ENCODE peak calls at places on chromosomes 12 and 14, in four cellular contexts. J is AG09319, A is brain microvascular endothelial cell, Q is AG08395. T is an unnamed sample.

GRCh38 chr14:93115920-93116675 is at the start of gene ITPK1:
- DNase-seq in J (no peak), A (no peak), Q (peak), T (peak)

GRCh38 chr14:38718519-38718918 is 384.5 kb downstream of the SEC23A start:
- DNase-seq in J (no peak), A (no peak), Q (no peak), T (no peak)

GRCh38 chr12:67137256-67137655 is 131.9 kb upstream of the CAND1 start:
- DNase-seq in J (no peak), A (no peak), Q (no peak), T (no peak)

GRCh38 chr12:29611906-29612305 is 114.4 kb upstream of the OVCH1 start:
- DNase-seq in J (peak), A (peak), Q (peak), T (peak)

GRCh38 chr12:89038831-89039509 is 313.3 kb downstream of the DUSP6 start:
- DNase-seq in J (no peak), A (no peak), Q (no peak), T (no peak)

GRCh38 chr12:108356902-108357806 is 18.0 kb upstream of the CMKLR1 start:
- DNase-seq in J (no peak), A (no peak), Q (no peak), T (no peak)

GRCh38 chr12:40829738-40830144 is 137.5 kb downstream of the CNTN1 start:
- DNase-seq in J (no peak), A (no peak), Q (no peak), T (peak)

GRCh38 chr14:93263416-93263815 is 56.4 kb downstream of the UBR7 start:
- DNase-seq in J (no peak), A (peak), Q (no peak), T (peak)

GRCh38 chr14:104048758-104049496 is 36.6 kb upstream of the ASPG start:
- DNase-seq in J (no peak), A (peak), Q (peak), T (peak)

GRCh38 chr12:92621312-92621711 is 81.5 kb upstream of the PLEKHG7 start:
- DNase-seq in J (no peak), A (no peak), Q (no peak), T (no peak)

GRCh38 chr12:31368666-31369361 is 42.9 kb upstream of the SINHCAF start:
- DNase-seq in J (no peak), A (no peak), Q (no peak), T (no peak)

GRCh38 chr12:16955083-16955657 is 349.2 kb upstream of the LMO3 start:
- DNase-seq in J (no peak), A (no peak), Q (no peak), T (no peak)

GRCh38 chr12:481422-481821 is 21.7 kb downstream of the B4GALNT3 start:
- DNase-seq in J (no peak), A (no peak), Q (peak), T (no peak)

GRCh38 chr14:76715102-76715926 is 46.0 kb upstream of the VASH1 start:
- DNase-seq in J (no peak), A (no peak), Q (no peak), T (peak)

GRCh38 chr14:75046899-75047298 is 4.4 kb downstream of the MLH3 start:
- DNase-seq in J (no peak), A (no peak), Q (peak), T (peak)

GRCh38 chr12:49902399-49903350 is 1.0 kb downstream of the FAIM2 start:
- DNase-seq in J (no peak), A (no peak), Q (no peak), T (no peak)

GRCh38 chr12:112616469-112617190 is 174.9 kb upstream of the RPH3A start:
- DNase-seq in J (no peak), A (no peak), Q (no peak), T (no peak)

GRCh38 chr14:54981698-54982097 is 45.2 kb downstream of the WDHD1 start:
- DNase-seq in J (no peak), A (no peak), Q (peak), T (no peak)

GRCh38 chr14:68757618-68758081 is 35.2 kb downstream of the ZFP36L1 start:
- DNase-seq in J (no peak), A (no peak), Q (peak), T (no peak)

GRCh38 chr12:123995023-123995422 is 22.0 kb downstream of the ZNF664 start:
- DNase-seq in J (no peak), A (peak), Q (peak), T (peak)

GRCh38 chr12:102847131-102847530 is 69.9 kb downstream of the PAH start:
- DNase-seq in J (no peak), A (peak), Q (no peak), T (no peak)

GRCh38 chr14:50023671-50024490 is 92.5 kb downstream of the VCPKMT start:
- DNase-seq in J (peak), A (peak), Q (peak), T (peak)

GRCh38 chr12:61536117-61536516 is 724.1 kb upstream of the USP15 start:
- DNase-seq in J (no peak), A (no peak), Q (no peak), T (no peak)

GRCh38 chr12:52689239-52689638 is 9.0 kb upstream of the KRT1 start:
- DNase-seq in J (no peak), A (no peak), Q (no peak), T (no peak)

GRCh38 chr14:72049462-72049861 is 117.2 kb downstream of the RGS6 start:
- DNase-seq in J (no peak), A (no peak), Q (no peak), T (no peak)

GRCh38 chr12:109731806-109732205 is 18.2 kb downstream of the FAM222A start:
- DNase-seq in J (no peak), A (no peak), Q (no peak), T (no peak)

GRCh38 chr12:82366182-82366581 is 7.9 kb downstream of the METTL25 start:
- DNase-seq in J (no peak), A (peak), Q (peak), T (peak)